ENCODE peak calls at places on chromosomes 16 and 17, in four cellular contexts. I, D, C and A are unnamed samples.

GRCh38 chr16:53126390-53126789 is 71.6 kb downstream of the CHD9 start:
- DNase-seq in I (no peak), D (no peak), C (no peak), A (no peak)

GRCh38 chr16:12896562-12896961 is 4.8 kb upstream of the SHISA9 start:
- DNase-seq in I (no peak), D (peak; percentile 24), C (peak; percentile 74), A (peak; percentile 29)

GRCh38 chr17:73957564-73957963 is 245.9 kb upstream of the RPL38 start:
- DNase-seq in I (no peak), D (no peak), C (no peak), A (no peak)

GRCh38 chr17:63433746-63434591 is 12.1 kb downstream of the CYB561 start:
- DNase-seq in I (no peak), D (no peak), C (no peak), A (peak; percentile 33)

GRCh38 chr16:17828012-17828411 is 357.3 kb upstream of the XYLT1 start:
- DNase-seq in I (no peak), D (no peak), C (no peak), A (peak; percentile 30)

GRCh38 chr16:64211306-64211705 is 910.6 kb downstream of the CDH11 start:
- DNase-seq in I (no peak), D (no peak), C (no peak), A (no peak)

GRCh38 chr16:67357561-67357960 is 30.9 kb downstream of the LRRC36 start:
- DNase-seq in I (no peak), D (no peak), C (no peak), A (no peak)

GRCh38 chr17:17750881-17751280 is 69.6 kb downstream of the RAI1 start:
- DNase-seq in I (peak; percentile 47), D (no peak), C (no peak), A (no peak)

GRCh38 chr16:11743308-11744074 is 834 bp upstream of the TXNDC11 start:
- DNase-seq in I (no peak), D (no peak), C (peak; percentile 98), A (no peak)

GRCh38 chr17:73480740-73481139 is 163.5 kb downstream of the SDK2 start:
- DNase-seq in I (no peak), D (no peak), C (no peak), A (no peak)

GRCh38 chr16:81688182-81688581 is 90.9 kb upstream of the PLCG2 start:
- DNase-seq in I (no peak), D (no peak), C (no peak), A (no peak)

GRCh38 chr16:57626420-57627170 is 1.8 kb upstream of the ADGRG1 start:
- DNase-seq in I (no peak), D (no peak), C (no peak), A (no peak)

GRCh38 chr16:57629516-57630401 is 1.3 kb downstream of the ADGRG1 start:
- DNase-seq in I (no peak), D (no peak), C (no peak), A (peak; percentile 37)

GRCh38 chr16:57627184-57627871 is 1.1 kb upstream of the ADGRG1 start:
- DNase-seq in I (no peak), D (peak; percentile 44), C (peak; percentile 42), A (no peak)

GRCh38 chr16:57628782-57629181 is 352 bp downstream of the ADGRG1 start:
- DNase-seq in I (no peak), D (no peak), C (no peak), A (no peak)

DNA sequence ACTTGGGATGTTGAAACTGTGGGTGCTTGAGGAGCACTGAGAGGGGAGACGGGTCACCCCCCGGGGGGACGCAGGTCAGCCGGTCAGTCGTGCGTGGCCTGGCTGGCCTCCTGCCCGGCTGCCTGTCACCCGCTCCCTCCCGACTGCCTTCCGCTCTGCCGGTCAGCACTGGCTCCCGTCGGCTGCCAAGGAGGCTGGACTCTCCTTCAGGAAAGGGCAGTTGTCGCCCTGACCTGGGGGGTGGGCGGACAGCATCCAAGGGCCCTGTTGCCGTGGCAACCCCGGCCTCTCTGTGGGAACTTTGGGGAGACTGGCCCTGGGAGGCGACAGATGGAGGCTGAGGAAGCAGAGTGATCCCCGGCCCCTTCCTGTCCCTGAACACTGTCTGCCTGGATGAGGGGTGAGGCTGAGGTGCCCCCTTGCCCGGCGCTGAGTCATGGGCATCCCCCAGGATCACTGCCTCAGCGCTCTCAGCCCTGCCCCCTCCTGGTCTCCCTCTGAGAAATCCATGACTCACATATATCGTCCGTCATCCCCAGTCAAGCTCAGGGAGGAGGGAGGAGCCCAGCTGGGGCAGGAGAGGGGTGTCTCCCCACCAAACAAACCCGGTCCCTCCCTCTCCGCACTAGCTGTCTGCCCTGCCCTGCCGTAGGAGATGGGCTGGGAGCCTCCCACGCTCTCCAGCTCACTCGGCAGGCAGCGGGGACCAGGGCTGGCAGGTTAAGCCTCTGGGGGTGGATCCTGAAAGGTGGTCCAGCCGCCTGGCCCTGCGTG is at the start of gene ADGRG1:
- DNase-seq in I (no peak), D (peak; percentile 54), C (peak; percentile 67), A (peak; percentile 94)
- TF ChIP-seq TCF7 in I (no peak), D (no peak), C (no peak), A (no peak)

GRCh38 chr16:88804552-88805339 is 1.2 kb downstream of the CDT1 start:
- DNase-seq in I (no peak), D (peak; percentile 60), C (peak; percentile 74), A (peak; percentile 66)
- TF ChIP-seq TCF7 in I (no peak), D (no peak), C (no peak), A (no peak)

GRCh38 chr16:57743886-57744645 is 8.5 kb downstream of the KATNB1 start:
- DNase-seq in I (no peak), D (no peak), C (no peak), A (no peak)

GRCh38 chr16:57744646-57744903 is 9.0 kb downstream of the KATNB1 start:
- DNase-seq in I (no peak), D (no peak), C (no peak), A (no peak)

GRCh38 chr16:57747496-57747895 is 11.9 kb downstream of the KATNB1 start:
- DNase-seq in I (no peak), D (no peak), C (no peak), A (no peak)

GRCh38 chr16:57747091-57747490 is 11.5 kb downstream of the KATNB1 start:
- DNase-seq in I (no peak), D (no peak), C (no peak), A (no peak)

GRCh38 chr16:57745768-57746167 is 10.2 kb downstream of the KATNB1 start:
- DNase-seq in I (no peak), D (no peak), C (no peak), A (no peak)
- TF ChIP-seq TCF7 in I (no peak), D (no peak), C (no peak), A (no peak)

DNA sequence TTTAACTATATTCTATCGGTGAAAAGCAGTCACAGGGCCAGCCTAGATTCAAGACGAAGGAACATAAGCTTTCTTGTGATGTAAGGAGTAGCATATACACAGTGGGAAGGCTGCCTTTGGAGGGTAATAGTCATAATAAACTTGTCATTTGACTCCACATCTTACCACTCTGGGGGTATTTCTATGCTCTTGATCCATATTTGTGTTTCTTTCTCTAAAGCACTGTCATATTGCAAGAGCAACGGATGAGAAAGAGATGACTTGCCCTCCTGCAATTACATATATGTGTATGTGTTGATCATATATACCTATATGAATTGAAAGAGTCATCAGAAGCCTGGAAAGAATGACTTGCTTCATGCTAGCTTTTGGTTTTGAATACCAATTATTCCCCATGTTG is 225.4 kb upstream of the HS3ST3A1 start:
- DNase-seq in I (no peak), D (no peak), C (no peak), A (no peak)
- TF ChIP-seq TCF7 in I (no peak), D (no peak), C (no peak), A (no peak)

DNA sequence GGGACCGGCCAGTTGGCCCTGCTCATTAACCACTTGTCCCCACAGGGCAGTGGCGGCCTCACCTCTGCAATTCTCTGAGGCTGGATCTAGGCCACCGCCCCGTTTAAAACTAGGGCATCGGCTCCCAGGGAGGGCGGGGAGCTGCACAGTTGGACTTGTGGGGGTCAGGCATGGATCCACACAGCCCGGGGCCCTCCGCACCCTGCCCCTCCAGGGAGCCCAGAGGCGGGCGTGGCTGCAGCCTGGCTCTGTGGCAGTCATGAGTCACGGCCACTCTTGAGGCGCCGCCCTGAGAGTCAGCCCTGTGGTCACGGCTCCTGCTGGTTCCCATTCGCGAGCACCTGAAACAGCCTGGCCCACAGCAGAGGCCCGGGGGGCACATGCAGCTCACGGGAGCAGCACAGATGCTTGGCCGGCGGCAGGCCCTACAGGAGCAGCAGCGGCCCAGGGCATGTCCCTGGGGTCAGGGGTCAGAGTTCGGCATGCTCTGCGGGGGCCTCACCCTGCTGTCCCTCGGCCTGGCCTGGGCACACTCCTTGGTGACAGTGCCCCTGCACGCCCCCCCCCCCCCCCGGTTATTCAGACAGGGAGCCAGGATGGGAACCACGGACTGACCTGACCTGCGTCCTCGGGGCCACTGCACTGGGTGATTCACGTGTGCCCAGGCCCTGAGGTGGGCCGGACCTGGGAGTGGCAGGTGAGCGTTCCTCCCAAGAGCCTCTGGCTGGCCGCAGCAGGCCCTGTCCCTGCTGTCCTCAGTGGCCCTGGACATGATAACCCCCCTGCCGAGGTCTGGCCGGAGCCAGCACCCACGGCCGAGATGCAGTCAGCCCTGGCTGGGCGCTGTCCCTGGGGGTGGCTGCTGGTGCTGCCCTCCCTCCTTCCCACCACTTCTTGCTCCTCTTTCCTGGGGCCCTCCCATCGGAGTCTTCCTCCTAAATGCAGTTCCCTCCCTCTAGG is 8.2 kb downstream of the CAPN15 start:
- DNase-seq in I (no peak), D (no peak), C (no peak), A (peak; percentile 50)
- TF ChIP-seq TCF7 in I (no peak), D (no peak), C (no peak), A (no peak)

GRCh38 chr17:18999394-18999793 is 5.2 kb downstream of the FAM83G start:
- DNase-seq in I (no peak), D (no peak), C (no peak), A (no peak)

GRCh38 chr17:19002191-19002590 is 2.4 kb downstream of the FAM83G start:
- DNase-seq in I (no peak), D (no peak), C (no peak), A (no peak)

GRCh38 chr17:18999911-19000310 is 4.7 kb downstream of the FAM83G start:
- DNase-seq in I (no peak), D (no peak), C (no peak), A (no peak)

GRCh38 chr17:19002805-19003542 is 1.6 kb downstream of the FAM83G start:
- DNase-seq in I (no peak), D (no peak), C (no peak), A (no peak)

DNA sequence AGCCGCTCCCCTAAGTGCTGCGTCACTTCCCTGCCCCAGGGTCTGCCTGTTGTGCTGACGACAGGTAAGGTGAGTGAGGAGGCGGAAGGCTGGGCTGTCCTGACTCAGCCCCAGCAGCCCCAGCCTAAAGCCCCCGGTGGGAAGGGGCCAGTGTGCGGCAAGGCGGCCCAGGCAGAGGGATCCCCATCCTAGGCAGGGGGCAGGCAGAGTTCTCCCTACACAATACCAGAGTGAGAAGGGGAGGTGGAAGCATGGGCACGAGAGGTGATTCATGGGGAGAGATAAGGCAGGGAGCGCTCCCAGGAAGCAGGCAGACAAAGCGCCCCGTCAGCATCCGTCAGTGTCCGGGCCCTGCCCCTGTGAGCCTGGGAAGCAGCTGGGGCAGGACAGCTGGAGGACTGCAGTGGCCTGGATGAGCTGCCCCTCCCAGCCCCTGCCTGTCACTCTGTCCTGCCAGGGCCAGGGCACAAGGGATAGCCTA is 4.0 kb downstream of the FAM83G start:
- DNase-seq in I (no peak), D (no peak), C (no peak), A (peak; percentile 32)
- TF ChIP-seq TCF7 in I (no peak), D (no peak), C (no peak), A (no peak)